ENCODE peak calls at places on chromosome 19, in six cellular contexts. E is RWPE2; Z is CD4-positive, alpha-beta T cell; N is brain microvascular endothelial cell; I is small intestine; A is tibial nerve. L is an unnamed sample.
A peak's percentile ranks its signal among the peaks of the same experiment; 100 is the strongest.

GRCh38 chr19:3643592-3644313 is 17.2 kb upstream of the CACTIN start:
- DNase-seq in E (no peak), Z (no peak), N (no peak), I (no peak), A (no peak), L (no peak)

GRCh38 chr19:18304194-18304495 is 18.7 kb downstream of the LSM4 start:
- DNase-seq in E (no peak), Z (no peak), N (no peak), I (no peak), A (no peak), L (no peak)

GRCh38 chr19:5032101-5032967 is 63.4 kb downstream of the KDM4B start:
- DNase-seq in E (no peak), Z (no peak), N (peak; percentile 11), I (no peak), A (no peak), L (peak; percentile 78)

GRCh38 chr19:2087621-2088100 is 8.5 kb downstream of the MOB3A start:
- DNase-seq in E (no peak), Z (no peak), N (no peak), I (no peak), A (no peak), L (no peak)

GRCh38 chr19:43474487-43474886 is 9.1 kb upstream of the LYPD3 start:
- DNase-seq in E (no peak), Z (no peak), N (no peak), I (no peak), A (no peak), L (no peak)

GRCh38 chr19:6476155-6476895 is 5.3 kb downstream of the DENND1C start:
- DNase-seq in E (peak; percentile 92), Z (peak; percentile 34), N (peak; percentile 52), I (peak; percentile 96), A (no peak), L (peak; percentile 97)

GRCh38 chr19:53165691-53166091 is 6.8 kb upstream of the ZNF347 start:
- DNase-seq in E (no peak), Z (no peak), N (no peak), I (no peak), A (no peak), L (no peak)

GRCh38 chr19:4338441-4339350 is at the start of gene STAP2:
- DNase-seq in E (no peak), Z (no peak), N (no peak), I (peak; percentile 87), A (no peak), L (peak; percentile 67)

GRCh38 chr19:4278926-4279529 is at the start of gene SHD:
- DNase-seq in E (no peak), Z (no peak), N (no peak), I (no peak), A (no peak), L (no peak)

GRCh38 chr19:42286349-42287016 is 15.4 kb upstream of the PRR19 start:
- DNase-seq in E (no peak), Z (no peak), N (no peak), I (no peak), A (no peak), L (peak; percentile 81)

GRCh38 chr19:16376649-16377048 is 52.0 kb downstream of the KLF2 start:
- DNase-seq in E (no peak), Z (no peak), N (no peak), I (no peak), A (no peak), L (no peak)

GRCh38 chr19:55353803-55354697 is 469 bp downstream of the COX6B2 start:
- DNase-seq in E (peak; percentile 70), Z (peak; percentile 30), N (peak; percentile 40), I (peak; percentile 45), A (no peak), L (peak; percentile 55)

GRCh38 chr19:7292950-7293794 is 1.0 kb downstream of the INSR start:
- DNase-seq in E (no peak), Z (no peak), N (no peak), I (peak; percentile 75), A (no peak), L (peak; percentile 62)

GRCh38 chr19:21848706-21849105 is 12.7 kb upstream of the ZNF43 start:
- DNase-seq in E (no peak), Z (no peak), N (peak; percentile 36), I (no peak), A (no peak), L (no peak)

GRCh38 chr19:54470991-54471782 is 1.9 kb downstream of the CDC42EP5 start:
- DNase-seq in E (peak; percentile 67), Z (no peak), N (no peak), I (peak; percentile 58), A (peak; percentile 37), L (no peak)

GRCh38 chr19:2624537-2625091 is 77.9 kb downstream of the GNG7 start:
- DNase-seq in E (no peak), Z (no peak), N (no peak), I (no peak), A (no peak), L (peak; percentile 82)

DNA sequence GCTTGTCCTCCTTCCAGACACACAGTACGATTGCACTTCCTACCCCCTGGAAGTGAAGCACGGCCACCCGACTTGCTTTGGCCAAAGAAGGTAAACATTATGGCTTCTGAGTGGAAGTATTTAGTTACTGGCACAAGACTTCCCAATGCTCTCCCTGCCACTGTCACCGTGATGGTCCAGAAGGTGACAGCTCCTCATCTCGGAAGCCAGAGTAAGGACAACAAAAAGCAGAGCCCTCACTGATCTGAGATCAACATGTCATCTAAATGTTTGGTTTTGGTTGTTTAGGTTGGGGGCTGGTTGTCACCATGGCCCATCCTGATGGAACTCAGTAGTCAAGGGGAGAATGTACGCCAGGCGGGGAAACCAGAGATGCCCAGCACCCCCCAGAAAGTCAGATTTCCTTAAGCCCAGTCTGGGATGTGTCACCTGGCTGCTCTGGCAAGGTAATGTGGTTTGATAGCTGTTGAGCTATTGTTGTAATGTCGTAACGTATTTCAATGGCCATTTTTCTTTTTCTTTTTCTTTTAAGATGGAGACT is 170.1 kb upstream of the ZNF536 start:
- DNase-seq in E (no peak), Z (no peak), N (no peak), I (no peak), A (no peak), L (no peak)
- H3K27me3 ChIP-seq in E (no peaks in the 10 kb centered on the region), Z (no peaks in the 10 kb centered on the region), N (no peaks in the 10 kb centered on the region), I (no peaks in the 10 kb centered on the region), A (no peaks in the 10 kb centered on the region), L (no peaks in the 10 kb centered on the region)

GRCh38 chr19:34269489-34269888 is 15.1 kb downstream of the GARRE1 start:
- DNase-seq in E (no peak), Z (no peak), N (no peak), I (no peak), A (no peak), L (no peak)
- H3K27me3 ChIP-seq in E (no peaks in the 10 kb centered on the region), Z (no peaks in the 10 kb centered on the region), N (no peaks in the 10 kb centered on the region), I (no peaks in the 10 kb centered on the region), A (no peaks in the 10 kb centered on the region), L (no peaks in the 10 kb centered on the region)

GRCh38 chr19:8458380-8458779 is 13.6 kb downstream of the HNRNPM start:
- DNase-seq in E (no peak), Z (no peak), N (no peak), I (peak; percentile 31), A (no peak), L (no peak)

GRCh38 chr19:8459095-8459494 is 14.3 kb downstream of the HNRNPM start:
- DNase-seq in E (no peak), Z (no peak), N (no peak), I (no peak), A (no peak), L (no peak)

GRCh38 chr19:8457209-8457608 is 12.4 kb downstream of the HNRNPM start:
- DNase-seq in E (no peak), Z (no peak), N (no peak), I (no peak), A (no peak), L (no peak)

GRCh38 chr19:8456064-8456463 is 11.3 kb downstream of the HNRNPM start:
- DNase-seq in E (no peak), Z (no peak), N (no peak), I (no peak), A (no peak), L (no peak)

GRCh38 chr19:8457802-8458201 is 13.0 kb downstream of the HNRNPM start:
- DNase-seq in E (no peak), Z (no peak), N (no peak), I (no peak), A (no peak), L (no peak)
- H3K27me3 ChIP-seq in E (no peaks in the 10 kb centered on the region), Z (no peaks in the 10 kb centered on the region), N (no peaks in the 10 kb centered on the region), I (no peaks in the 10 kb centered on the region), A (no peaks in the 10 kb centered on the region), L (no peaks in the 10 kb centered on the region)

GRCh38 chr19:11269408-11269807 is 7.1 kb upstream of the DOCK6 start:
- DNase-seq in E (no peak), Z (no peak), N (no peak), I (no peak), A (no peak), L (no peak)

GRCh38 chr19:11267316-11268085 is 5.2 kb upstream of the DOCK6 start:
- DNase-seq in E (no peak), Z (no peak), N (no peak), I (no peak), A (no peak), L (no peak)

GRCh38 chr19:11265177-11265784 is 3.0 kb upstream of the DOCK6 start:
- DNase-seq in E (no peak), Z (no peak), N (no peak), I (no peak), A (no peak), L (no peak)

GRCh38 chr19:11265785-11266236 is 3.5 kb upstream of the DOCK6 start:
- DNase-seq in E (peak; percentile 92), Z (no peak), N (no peak), I (peak; percentile 99), A (no peak), L (no peak)

DNA sequence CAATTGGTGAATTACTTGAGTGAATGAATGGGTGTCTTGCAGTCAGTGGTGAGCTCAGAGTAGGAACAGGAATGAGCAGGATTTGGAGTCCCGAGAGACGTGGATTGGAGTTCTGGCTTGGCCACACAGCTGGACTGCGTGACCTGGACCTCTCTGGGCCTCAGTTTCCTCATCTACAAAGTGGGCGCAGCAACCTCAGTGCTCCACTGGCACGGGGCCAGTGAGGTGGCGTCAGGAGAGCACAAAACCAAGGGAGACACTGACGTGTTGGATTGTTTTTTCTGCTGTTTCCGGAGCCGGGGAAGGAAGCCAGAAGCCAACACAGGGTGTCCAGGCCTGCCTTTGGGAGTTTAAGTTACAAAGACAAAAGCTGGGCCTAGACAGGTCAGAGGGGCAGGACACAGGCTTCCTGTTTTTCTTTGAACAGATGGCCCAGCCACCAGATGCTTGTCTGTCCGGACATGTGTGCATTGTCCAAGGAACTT is 6.5 kb upstream of the DOCK6 start:
- DNase-seq in E (no peak), Z (no peak), N (peak; percentile 82), I (no peak), A (peak; percentile 41), L (peak; percentile 53)
- H3K27me3 ChIP-seq in E (no peaks in the 10 kb centered on the region), Z (peaks cover 23% of the 10 kb centered on the region), N (no peaks in the 10 kb centered on the region), I (no peaks in the 10 kb centered on the region), A (no peaks in the 10 kb centered on the region), L (no peaks in the 10 kb centered on the region)

L was measured in adrenal gland.